ENCODE peak calls at places on chromosomes 3 and 15, in six cellular contexts. P is astrocyte of the spinal cord; Y is left ventricle myocardium inferior; G is activated CD4-positive, alpha-beta T cell treated with anti-CD3 and anti-CD28 coated beads, Interleukin-2, amount 10 ng/mL, durations not matched to agents 24 days and 14 days; U is Peyer's patch; L is cardiac fibroblast. O is an unnamed sample.

GRCh38 chr3:73773228-73773627 is 148.5 kb upstream of the PDZRN3 start:
- DNase-seq in P (no peak), Y (no peak), G (no peak), U (no peak), L (no peak), O (no peak)

GRCh38 chr15:87155771-87156170 is 1076.1 kb downstream of the AGBL1 start:
- DNase-seq in P (no peak), Y (no peak), G (no peak), U (no peak), L (peak; percentile 73), O (no peak)

GRCh38 chr3:131526801-131527347 is 24.1 kb upstream of the MRPL3 start:
- DNase-seq in P (peak; percentile 55), Y (peak; percentile 38), G (peak; percentile 65), U (peak; percentile 45), L (peak; percentile 49), O (no peak)

GRCh38 chr15:47616876-47617275 is 100.4 kb upstream of the SEMA6D start:
- DNase-seq in P (no peak), Y (no peak), G (no peak), U (no peak), L (no peak), O (no peak)

GRCh38 chr3:156211583-156211982 is 91.2 kb downstream of the KCNAB1 start:
- DNase-seq in P (peak; percentile 38), Y (no peak), G (no peak), U (no peak), L (peak; percentile 75), O (no peak)

GRCh38 chr3:53181024-53181371 is 20.0 kb downstream of the PRKCD start:
- DNase-seq in P (no peak), Y (no peak), G (no peak), U (no peak), L (no peak), O (no peak)

GRCh38 chr3:14847613-14848541 is 29.1 kb downstream of the FGD5 start:
- DNase-seq in P (no peak), Y (peak; percentile 73), G (peak; percentile 74), U (peak; percentile 85), L (no peak), O (no peak)

GRCh38 chr3:122642935-122643334 is 37.7 kb upstream of the PARP14 start:
- DNase-seq in P (no peak), Y (no peak), G (peak; percentile 59), U (no peak), L (no peak), O (no peak)

GRCh38 chr15:45539680-45540079 is 17.1 kb upstream of the SLC30A4 start:
- DNase-seq in P (no peak), Y (no peak), G (no peak), U (no peak), L (no peak), O (no peak)